ENCODE peak calls at places on chromosomes 13 and 19, in five cellular contexts. U is cardiac fibroblast, M is IMR-90, H is AG09309, T is psoas muscle. Q is an unnamed sample.

GRCh38 chr19:43618921-43619261 is 538 bp downstream of the ZNF428 start:
- DNase-seq in U (no peak), M (peak), T (no peak), H (no peak), Q (peak)

GRCh38 chr13:30810261-30810701 is 74.9 kb downstream of the ALOX5AP start:
- DNase-seq in M (no peak), T (no peak), H (no peak), U (no peak), Q (no peak)

GRCh38 chr13:31587696-31588266 is 151.5 kb upstream of the RXFP2 start:
- DNase-seq in H (no peak), U (peak), M (no peak), T (no peak), Q (no peak)

GRCh38 chr19:48708471-48708870 is 11.1 kb downstream of the MAMSTR start:
- DNase-seq in U (no peak), M (no peak), H (no peak), T (no peak), Q (no peak)

GRCh38 chr13:109500146-109500773 is 286.1 kb downstream of the IRS2 start:
- DNase-seq in U (peak), T (no peak), M (peak), H (no peak), Q (no peak)

GRCh38 chr13:20197361-20197834 is 4.7 kb upstream of the GJB2 start:
- DNase-seq in U (peak), H (peak), T (no peak), M (peak), Q (no peak)

GRCh38 chr13:110126391-110126961 is 180.5 kb downstream of the COL4A1 start:
- DNase-seq in H (peak), U (peak), M (peak), T (peak), Q (peak)

GRCh38 chr19:45059258-45059965 is 16.9 kb downstream of the ZNF296 start:
- DNase-seq in T (peak), U (peak), H (no peak), M (peak), Q (peak)

GRCh38 chr19:9673912-9674668 is 810 bp downstream of the ZNF562 start:
- DNase-seq in H (no peak), T (no peak), M (peak), U (peak), Q (no peak)

GRCh38 chr13:44932850-44933251 is 56.4 kb downstream of the NUFIP1 start:
- DNase-seq in U (peak), M (peak), H (peak), T (no peak), Q (no peak)

GRCh38 chr13:106887686-106888085 is 319.7 kb upstream of the ARGLU1 start:
- DNase-seq in U (no peak), H (no peak), M (no peak), T (no peak), Q (no peak)

GRCh38 chr13:110006304-110006703 is 219.9 kb upstream of the IRS2 start:
- DNase-seq in M (peak), T (peak), H (no peak), U (peak), Q (no peak)

GRCh38 chr19:41325947-41326706 is 16.2 kb downstream of the CCDC97 start:
- DNase-seq in U (no peak), T (no peak), H (no peak), M (peak), Q (peak)

GRCh38 chr19:41541990-41542584 is 33.9 kb upstream of the CEACAM21 start:
- DNase-seq in U (peak), T (peak), M (peak), H (no peak), Q (no peak)

GRCh38 chr13:44870456-44870929 is 118.8 kb downstream of the NUFIP1 start:
- DNase-seq in T (peak), U (no peak), M (no peak), H (no peak), Q (no peak)

GRCh38 chr13:107365466-107366215 is 797.7 kb upstream of the ARGLU1 start:
- DNase-seq in U (peak), T (no peak), H (no peak), M (peak), Q (no peak)

GRCh38 chr13:32917504-32917903 is 98.7 kb upstream of the KL start:
- DNase-seq in H (no peak), T (no peak), M (peak), U (no peak), Q (no peak)

GRCh38 chr19:31338069-31338767 is 11.0 kb downstream of the TSHZ3 start:
- DNase-seq in T (peak), H (no peak), M (peak), U (peak), Q (peak)

GRCh38 chr19:38978315-38978689 is 2.8 kb upstream of the FBXO17 start:
- DNase-seq in M (no peak), U (no peak), T (no peak), H (no peak), Q (no peak)

GRCh38 chr13:44759222-44759721 is 183.1 kb upstream of the TSC22D1 start:
- DNase-seq in U (no peak), T (no peak), H (no peak), M (no peak), Q (no peak)

GRCh38 chr19:54517483-54517882 is 14.9 kb downstream of the LAIR2 start:
- DNase-seq in M (peak), H (no peak), T (peak), U (peak), Q (no peak)

GRCh38 chr13:36432106-36432544 is at the start of gene CCNA1:
- DNase-seq in H (no peak), T (peak), U (peak), M (no peak), Q (no peak)

GRCh38 chr19:7676854-7677253 is at the start of gene MCEMP1:
- DNase-seq in U (no peak), H (no peak), M (no peak), T (no peak), Q (no peak)

GRCh38 chr19:45406957-45407375 is 522 bp downstream of the POLR1G start:
- DNase-seq in M (no peak), H (no peak), U (no peak), T (no peak), Q (no peak)

GRCh38 chr13:43329702-43330101 is 306.3 kb downstream of the DNAJC15 start:
- DNase-seq in U (no peak), M (no peak), T (no peak), H (no peak), Q (no peak)

GRCh38 chr19:28024920-28025319 is 1188.0 kb downstream of the UQCRFS1 start:
- DNase-seq in H (no peak), T (no peak), U (no peak), M (no peak), Q (no peak)

GRCh38 chr19:41366089-41366488 is 2.1 kb upstream of the B9D2 start:
- DNase-seq in M (no peak), H (no peak), U (no peak), T (no peak), Q (no peak)

DNA sequence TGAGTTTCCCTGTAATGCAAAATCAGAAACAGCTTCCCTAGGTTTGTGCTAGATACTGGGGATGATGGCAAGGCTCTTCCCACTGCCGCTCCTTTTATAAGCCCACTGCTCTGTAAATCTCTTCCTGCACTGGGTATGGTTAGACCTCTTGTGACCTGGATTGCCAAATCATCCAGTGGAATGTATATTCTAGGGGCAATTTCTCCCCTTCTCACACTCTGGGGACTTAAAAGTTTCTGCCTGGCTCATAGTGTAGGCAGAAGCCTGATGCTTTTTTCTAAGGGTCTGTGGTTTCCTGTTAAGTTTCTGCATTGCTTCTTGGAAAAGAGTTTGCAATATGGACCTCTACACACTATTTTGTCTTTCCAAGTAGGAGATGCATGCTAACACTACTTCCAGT is 1582.0 kb upstream of the PCDH20 start:
- DNase-seq in U (no peak), M (no peak), H (no peak), T (no peak), Q (no peak)
- H3K4me3 ChIP-seq in U (no peak), M (no peak), H (no peak), T (no peak), Q (no peak)

DNA sequence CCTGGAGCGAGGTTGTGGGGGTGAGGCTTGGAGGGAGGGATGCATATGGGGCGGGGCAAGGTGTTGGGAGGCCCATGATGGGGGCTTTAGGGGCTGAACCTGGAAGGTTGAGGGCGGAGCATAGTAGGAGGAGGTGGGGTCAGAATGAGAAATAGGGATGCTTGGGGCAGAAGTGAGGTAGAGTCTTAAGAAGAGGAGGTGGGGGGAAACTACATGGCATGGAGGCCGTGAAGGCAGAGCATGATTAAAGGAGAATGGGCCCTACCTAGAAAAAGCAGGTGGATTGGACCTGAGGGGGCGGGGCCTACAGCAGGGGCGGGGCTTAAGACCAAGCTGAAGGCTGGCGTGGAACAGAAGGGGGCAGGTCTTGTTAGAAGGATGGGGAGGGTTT is 789 bp downstream of the NR1H2 start:
- DNase-seq in T (peak), M (no peak), U (no peak), H (no peak), Q (no peak)
- H3K4me3 ChIP-seq in T (peak), M (no peak), U (peak), H (peak), Q (peak)

DNA sequence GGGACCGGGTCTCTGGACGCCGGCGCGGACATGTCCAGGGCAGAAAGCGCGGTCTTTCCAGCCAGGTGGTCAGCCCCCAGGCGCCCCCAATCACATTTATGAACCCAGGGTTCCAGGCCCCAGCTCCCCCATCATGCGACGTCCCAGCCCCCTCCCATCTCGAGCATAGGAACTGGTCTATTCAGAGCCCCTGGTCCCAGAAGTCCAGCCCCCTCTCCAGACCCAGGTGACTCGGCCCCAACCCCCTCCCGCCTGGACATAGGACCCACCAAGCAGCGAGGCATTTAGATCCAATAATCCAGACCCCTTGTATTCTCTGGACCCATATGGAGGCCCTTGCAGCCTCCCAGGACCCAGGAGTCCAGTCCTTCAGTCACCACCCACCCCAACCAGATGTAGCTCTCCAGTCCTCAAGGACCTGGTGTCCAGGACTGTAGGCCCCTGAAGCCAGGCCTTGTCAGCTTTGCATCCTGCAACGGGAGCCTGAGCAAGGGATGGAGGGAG is 501 bp downstream of the APLP1 start:
- DNase-seq in U (no peak), M (no peak), T (no peak), H (no peak), Q (no peak)
- H3K4me3 ChIP-seq in U (peak), M (peak), T (peak), H (peak), Q (peak)

DNA sequence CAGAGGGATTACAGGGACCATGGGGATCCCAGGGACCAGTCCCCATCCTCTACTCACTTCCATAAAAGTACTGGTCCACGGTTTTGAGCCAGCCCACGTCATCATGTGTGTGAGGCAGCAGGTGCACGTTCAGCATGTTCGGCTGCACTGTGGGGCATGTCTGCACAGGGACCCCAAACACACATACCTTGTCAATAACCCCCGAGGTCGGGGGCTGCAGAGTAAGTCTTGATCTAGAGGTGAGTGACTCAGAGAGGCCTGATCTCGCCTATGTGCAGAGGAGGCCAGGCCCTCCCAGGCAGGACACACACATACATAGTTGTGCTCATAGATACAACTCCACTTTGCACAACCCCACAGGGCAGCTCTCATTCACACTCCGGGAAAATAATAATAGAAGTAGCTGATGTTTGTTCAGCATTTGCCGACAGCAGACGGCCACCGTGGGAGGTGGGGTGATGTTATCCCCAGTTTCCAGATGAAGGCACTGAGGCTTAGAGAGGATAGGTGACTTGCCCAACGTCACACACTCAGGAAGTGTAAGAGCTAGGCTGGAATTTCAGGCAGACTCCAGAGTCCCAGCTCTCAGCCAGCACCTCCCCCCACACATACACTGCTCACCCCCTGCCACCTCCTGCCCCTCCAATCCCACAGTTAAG is 767 bp downstream of the MAN2B1 start:
- DNase-seq in H (no peak), T (no peak), M (peak), U (no peak), Q (no peak)
- H3K4me3 ChIP-seq in H (peak), T (peak), M (peak), U (peak), Q (peak)

GRCh38 chr13:102170295-102170694 is 231.6 kb downstream of the FGF14 start:
- DNase-seq in T (no peak), H (no peak), U (no peak), M (no peak), Q (no peak)
- H3K4me3 ChIP-seq in T (no peak), H (no peak), U (no peak), M (no peak), Q (no peak)